ENCODE peak calls at places on chromosomes 13 and 19, in five cellular contexts. D, W, O, Q and U are unnamed samples.

GRCh38 chr19:3335431-3336350 is 30.7 kb upstream of the NFIC start:
- DNase-seq in Q (peak; percentile 89), O (peak; percentile 52), W (no peak), D (no peak), U (no peak)

GRCh38 chr13:43239441-43239840 is 216.1 kb downstream of the DNAJC15 start:
- DNase-seq in Q (no peak), D (no peak), O (no peak), W (no peak), U (no peak)

GRCh38 chr19:8988204-8988603 is 22.0 kb downstream of the MUC16 start:
- DNase-seq in O (no peak), Q (no peak), W (peak; percentile 23), D (no peak), U (no peak)

GRCh38 chr19:10408511-10409291 is 5.4 kb upstream of the CDC37 start:
- DNase-seq in O (no peak), Q (no peak), W (no peak), D (no peak), U (no peak)

GRCh38 chr19:33861950-33862349 is 65.3 kb downstream of the KCTD15 start:
- DNase-seq in Q (no peak), W (no peak), D (no peak), O (no peak), U (no peak)

GRCh38 chr13:20178156-20178555 is 14.6 kb downstream of the GJB2 start:
- DNase-seq in D (no peak), W (no peak), Q (no peak), O (no peak), U (no peak)

GRCh38 chr13:73109288-73109899 is 50.6 kb downstream of the KLF5 start:
- DNase-seq in W (peak; percentile 32), D (no peak), O (no peak), Q (no peak), U (no peak)

GRCh38 chr13:73731564-73731963 is 402.6 kb downstream of the KLF12 start:
- DNase-seq in W (peak; percentile 47), D (no peak), Q (no peak), O (no peak), U (no peak)

GRCh38 chr13:36981156-36981743 is 17.9 kb downstream of the ALG5 start:
- DNase-seq in W (peak; percentile 44), Q (no peak), D (no peak), O (no peak), U (no peak)

GRCh38 chr19:58563034-58563573 is 4.7 kb upstream of the UBE2M start:
- DNase-seq in Q (peak; percentile 69), W (no peak), D (no peak), O (no peak), U (no peak)
- H3K4me3 ChIP-seq in Q (peak overlapping the region; percentile 48), W (no peak overlapping the region), D (peak overlapping the region; percentile 44), O (peak overlapping the region; percentile 55), U (no peak overlapping the region)

GRCh38 chr13:97279079-97279411 is 56.9 kb downstream of the MBNL2 start:
- DNase-seq in O (no peak), W (no peak), Q (no peak), D (no peak), U (no peak)
- H3K4me1 ChIP-seq in O (peaks cover 79% of the 10 kb centered on the region), W (no peaks in the 10 kb centered on the region), Q (no peaks in the 10 kb centered on the region), D (peaks cover 90% of the 10 kb centered on the region), U (peaks cover 53% of the 10 kb centered on the region)

GRCh38 chr13:33251131-33251629 is 34.4 kb downstream of the STARD13 start:
- DNase-seq in W (no peak), O (no peak), D (no peak), Q (no peak), U (no peak)
- H3K27ac ChIP-seq in W (no peak overlapping the region), O (peak overlapping the region; percentile 6), D (peak overlapping the region; percentile 28), Q (no peak overlapping the region), U (no peak overlapping the region)

GRCh38 chr19:934197-934840 is 8.5 kb downstream of the ARID3A start:
- DNase-seq in Q (no peak), W (no peak), O (no peak), D (no peak), U (no peak)

GRCh38 chr19:932647-933552 is 7.1 kb downstream of the ARID3A start:
- DNase-seq in D (no peak), W (no peak), Q (no peak), O (no peak), U (no peak)

GRCh38 chr19:931860-932646 is 6.2 kb downstream of the ARID3A start:
- DNase-seq in Q (no peak), W (no peak), D (no peak), O (no peak), U (no peak)

GRCh38 chr19:934865-935422 is 9.1 kb downstream of the ARID3A start:
- DNase-seq in W (no peak), Q (peak; percentile 93), O (peak; percentile 82), D (peak; percentile 91), U (peak; percentile 91)

GRCh38 chr19:933553-933882 is 7.7 kb downstream of the ARID3A start:
- DNase-seq in O (no peak), D (no peak), W (no peak), Q (no peak), U (no peak)
- H3K4me3 ChIP-seq in O (no peak overlapping the region), D (no peak overlapping the region), W (no peak overlapping the region), Q (no peak overlapping the region), U (no peak overlapping the region)

GRCh38 chr19:42325896-42326771 is 699 bp downstream of the MEGF8 start:
- DNase-seq in Q (no peak), D (no peak), O (no peak), W (peak; percentile 59), U (no peak)
- H3K4me1 ChIP-seq in Q (no peaks in the 10 kb centered on the region), D (peaks cover 36% of the 10 kb centered on the region), O (peaks cover 32% of the 10 kb centered on the region), W (no peaks in the 10 kb centered on the region), U (peaks cover 15% of the 10 kb centered on the region)

DNA sequence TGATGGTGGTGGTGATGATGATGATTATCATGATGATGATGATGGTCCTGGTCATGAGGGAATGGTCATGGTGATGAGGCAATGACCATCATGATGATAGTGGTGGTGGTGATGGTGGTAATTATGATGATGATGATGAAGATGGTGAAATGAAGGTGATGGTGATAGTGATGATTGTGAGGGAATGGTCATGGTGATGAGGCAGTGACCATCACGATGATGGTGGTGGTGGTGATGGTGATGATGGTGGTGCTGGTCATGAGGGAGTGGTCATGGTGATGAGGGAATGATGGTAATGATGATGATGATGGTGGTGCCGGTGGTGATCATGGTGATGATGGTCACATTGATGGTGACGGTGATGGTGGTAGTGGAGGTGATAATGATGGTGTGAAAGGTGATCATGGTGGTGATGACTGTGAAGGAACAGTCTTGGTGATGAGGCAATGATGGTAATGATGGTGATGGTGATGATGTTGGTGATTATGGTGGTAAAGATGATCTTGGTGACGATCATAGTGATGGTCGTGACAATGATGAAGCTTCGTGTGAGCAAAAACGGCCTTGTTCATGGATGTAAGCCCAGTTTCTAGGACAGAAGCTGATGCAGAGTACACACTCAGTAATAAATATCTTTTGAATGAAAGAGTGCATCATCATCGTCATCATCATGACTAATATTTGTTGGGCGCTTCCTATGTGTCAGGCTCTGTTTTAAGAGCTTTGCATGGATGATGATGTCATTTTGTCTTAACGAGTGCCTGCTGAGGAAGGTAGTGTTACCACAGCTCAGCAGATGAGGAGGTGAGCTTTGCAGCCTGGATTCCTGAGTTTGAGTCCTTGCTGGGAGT is 17.2 kb downstream of the SBK2 start:
- DNase-seq in O (peak; percentile 65), D (no peak), W (no peak), Q (no peak), U (no peak)
- H3K27ac ChIP-seq in O (peak overlapping the region; percentile 89), D (no peak overlapping the region), W (no peak overlapping the region), Q (no peak overlapping the region), U (no peak overlapping the region)

DNA sequence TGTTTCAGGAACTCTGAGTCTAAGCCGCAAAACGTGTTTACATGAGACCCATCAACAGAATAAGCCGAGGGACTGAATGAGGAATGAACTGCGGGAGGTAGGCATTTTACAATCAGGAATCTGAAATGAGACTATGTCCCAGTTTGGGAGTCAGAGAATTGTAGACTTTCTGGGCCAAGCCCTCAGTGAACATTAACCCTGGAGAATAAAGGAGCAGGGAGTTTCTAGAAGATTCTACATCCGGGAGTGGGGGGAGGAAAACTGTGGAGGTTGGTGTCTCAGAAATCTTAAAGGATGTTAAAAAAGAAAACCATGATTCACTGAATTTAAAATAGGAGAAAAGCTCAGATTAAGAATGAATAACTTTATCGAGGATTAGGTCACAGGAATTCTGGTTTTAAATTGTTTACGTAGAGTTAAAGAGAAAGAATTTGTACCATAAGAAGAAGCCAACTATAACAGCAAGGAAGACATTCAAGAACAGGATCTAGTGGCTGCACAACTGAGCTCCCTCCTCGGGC is 18.5 kb downstream of the RFX2 start:
- DNase-seq in Q (no peak), D (no peak), O (no peak), W (no peak), U (no peak)
- H3K4me3 ChIP-seq in Q (peak overlapping the region; percentile 41), D (peak overlapping the region; percentile 34), O (peak overlapping the region; percentile 45), W (no peak overlapping the region), U (no peak overlapping the region)

DNA sequence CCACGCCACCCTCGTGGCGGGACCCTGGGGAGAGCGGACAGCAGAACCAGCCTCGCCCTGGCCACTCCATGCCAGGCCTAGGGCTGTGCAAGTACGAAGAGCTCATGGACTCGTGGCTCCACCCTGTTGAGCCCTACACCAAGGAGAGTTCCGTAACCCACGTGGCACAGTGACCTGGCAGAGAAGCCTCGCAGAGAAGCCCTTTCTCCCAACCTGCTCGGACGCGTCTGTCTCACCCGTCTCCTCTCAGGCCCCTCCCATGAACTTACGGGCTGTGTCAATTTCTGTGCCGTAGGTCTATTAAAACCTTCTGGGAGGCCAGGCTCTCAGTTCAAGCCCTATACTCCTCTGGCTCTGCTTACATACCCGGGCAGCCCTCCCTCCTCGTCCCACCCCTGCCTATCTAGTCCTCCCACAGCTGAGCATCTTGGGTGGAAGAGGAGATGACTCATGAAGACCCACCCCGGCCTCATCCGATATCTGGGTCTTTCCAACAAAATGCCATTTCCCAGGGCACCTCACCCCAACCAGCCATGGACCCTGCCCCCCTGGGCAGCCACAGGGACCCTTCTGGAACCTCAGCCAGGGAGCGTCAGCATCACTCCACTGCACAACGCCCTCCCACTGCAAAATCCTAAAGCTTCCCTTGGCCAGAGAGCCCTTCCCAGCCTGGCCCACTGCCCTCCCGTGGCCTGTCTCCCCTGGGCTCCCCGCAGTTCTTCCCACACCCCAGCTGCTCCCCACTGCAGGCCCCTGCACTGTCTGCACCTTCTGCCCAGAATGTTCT is 2.4 kb downstream of the UBXN6 start:
- DNase-seq in W (no peak), D (no peak), O (peak; percentile 59), Q (no peak), U (no peak)
- H3K4me1 ChIP-seq in W (no peaks in the 10 kb centered on the region), D (peaks cover 41% of the 10 kb centered on the region), O (peaks cover 29% of the 10 kb centered on the region), Q (no peaks in the 10 kb centered on the region), U (peaks cover 15% of the 10 kb centered on the region)

DNA sequence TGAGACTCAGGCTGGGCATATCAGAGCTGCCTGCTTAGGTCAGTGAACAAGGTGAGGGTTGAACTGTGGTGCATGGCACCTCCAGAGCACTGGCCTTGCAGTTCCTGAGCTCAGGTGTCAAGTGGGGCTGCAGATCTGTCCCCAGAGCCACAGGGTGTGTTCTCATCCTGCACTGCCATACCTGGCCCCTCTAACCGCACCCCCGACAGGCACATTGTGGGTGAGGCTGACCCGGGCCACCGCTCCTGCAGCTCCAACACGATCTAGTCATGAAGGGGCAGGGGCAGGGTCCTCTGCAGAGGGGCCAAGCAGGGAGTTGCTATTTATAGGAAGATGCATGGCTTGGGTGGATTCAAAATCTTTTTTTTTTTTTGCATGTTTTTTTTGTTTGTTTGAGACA is 16.7 kb upstream of the CRTC1 start:
- DNase-seq in O (no peak), W (no peak), Q (peak; percentile 67), D (no peak), U (no peak)
- H3K27ac ChIP-seq in O (no peak overlapping the region), W (no peak overlapping the region), Q (peak overlapping the region; percentile 96), D (no peak overlapping the region), U (no peak overlapping the region)